ENCODE peak calls at places on chromosomes 12 and 14, in nine cellular contexts. One of them, this sample, is unnamed.

GRCh38 chr12:45369065-45369464 is 153.2 kb downstream of the ANO6 start:
- DNase-seq in BE2C: no peak
- DNase-seq in nephron progenitor cell: no peak
- DNase-seq in astrocyte of the spinal cord: peak
- DNase-seq in NCI-H1930: no peak
- DNase-seq in activated T-helper 9 cell treated with anti-CD3 and anti-CD28 coated beads, Interleukin-2, amount 50 U/mL, for 16 hours: no peak
- DNase-seq in COR-L47: no peak
- DNase-seq in PC-3: peak
- DNase-seq in GM19239: no peak
- DNase-seq in this sample: no peak

GRCh38 chr12:109624467-109624866 is 50.9 kb downstream of the MVK start:
- DNase-seq in BE2C: no peak
- DNase-seq in nephron progenitor cell: no peak
- DNase-seq in astrocyte of the spinal cord: no peak
- DNase-seq in NCI-H1930: no peak
- DNase-seq in activated T-helper 9 cell treated with anti-CD3 and anti-CD28 coated beads, Interleukin-2, amount 50 U/mL, for 16 hours: no peak
- DNase-seq in COR-L47: no peak
- DNase-seq in PC-3: peak
- DNase-seq in GM19239: no peak
- DNase-seq in this sample: no peak

GRCh38 chr14:88323520-88324199 is 591 bp upstream of the KCNK10 start:
- DNase-seq in BE2C: peak
- DNase-seq in nephron progenitor cell: peak
- DNase-seq in astrocyte of the spinal cord: no peak
- DNase-seq in NCI-H1930: peak
- DNase-seq in activated T-helper 9 cell treated with anti-CD3 and anti-CD28 coated beads, Interleukin-2, amount 50 U/mL, for 16 hours: no peak
- DNase-seq in COR-L47: peak
- DNase-seq in PC-3: no peak
- DNase-seq in GM19239: peak
- DNase-seq in this sample: no peak

GRCh38 chr12:55850893-55851292 is 8.2 kb upstream of the MMP19 start:
- DNase-seq in BE2C: no peak
- DNase-seq in nephron progenitor cell: no peak
- DNase-seq in astrocyte of the spinal cord: peak
- DNase-seq in NCI-H1930: no peak
- DNase-seq in activated T-helper 9 cell treated with anti-CD3 and anti-CD28 coated beads, Interleukin-2, amount 50 U/mL, for 16 hours: no peak
- DNase-seq in COR-L47: no peak
- DNase-seq in PC-3: no peak
- DNase-seq in GM19239: no peak
- DNase-seq in this sample: no peak

GRCh38 chr14:66380143-66380542 is 106.0 kb upstream of the CCDC196 start:
- DNase-seq in BE2C: no peak
- DNase-seq in nephron progenitor cell: no peak
- DNase-seq in astrocyte of the spinal cord: no peak
- DNase-seq in NCI-H1930: no peak
- DNase-seq in activated T-helper 9 cell treated with anti-CD3 and anti-CD28 coated beads, Interleukin-2, amount 50 U/mL, for 16 hours: no peak
- DNase-seq in COR-L47: peak
- DNase-seq in PC-3: no peak
- DNase-seq in GM19239: no peak
- DNase-seq in this sample: no peak

GRCh38 chr14:75831455-75831854 is 150.3 kb downstream of the TGFB3 start:
- DNase-seq in BE2C: no peak
- DNase-seq in nephron progenitor cell: no peak
- DNase-seq in astrocyte of the spinal cord: peak
- DNase-seq in NCI-H1930: peak
- DNase-seq in activated T-helper 9 cell treated with anti-CD3 and anti-CD28 coated beads, Interleukin-2, amount 50 U/mL, for 16 hours: peak
- DNase-seq in COR-L47: peak
- DNase-seq in PC-3: peak
- DNase-seq in GM19239: no peak
- DNase-seq in this sample: no peak

GRCh38 chr14:74508292-74508731 is 14.7 kb downstream of the ISCA2 start:
- DNase-seq in BE2C: peak
- DNase-seq in nephron progenitor cell: peak
- DNase-seq in astrocyte of the spinal cord: no peak
- DNase-seq in NCI-H1930: no peak
- DNase-seq in activated T-helper 9 cell treated with anti-CD3 and anti-CD28 coated beads, Interleukin-2, amount 50 U/mL, for 16 hours: no peak
- DNase-seq in COR-L47: peak
- DNase-seq in PC-3: peak
- DNase-seq in GM19239: no peak
- DNase-seq in this sample: peak

GRCh38 chr12:39883411-39883810 is 222.5 kb downstream of the SLC2A13 start:
- DNase-seq in BE2C: no peak
- DNase-seq in nephron progenitor cell: no peak
- DNase-seq in astrocyte of the spinal cord: no peak
- DNase-seq in NCI-H1930: no peak
- DNase-seq in activated T-helper 9 cell treated with anti-CD3 and anti-CD28 coated beads, Interleukin-2, amount 50 U/mL, for 16 hours: no peak
- DNase-seq in COR-L47: no peak
- DNase-seq in PC-3: no peak
- DNase-seq in GM19239: no peak
- DNase-seq in this sample: no peak

GRCh38 chr14:77988966-77989365 is 181.2 kb upstream of the NRXN3 start:
- DNase-seq in BE2C: no peak
- DNase-seq in nephron progenitor cell: no peak
- DNase-seq in astrocyte of the spinal cord: peak
- DNase-seq in NCI-H1930: no peak
- DNase-seq in activated T-helper 9 cell treated with anti-CD3 and anti-CD28 coated beads, Interleukin-2, amount 50 U/mL, for 16 hours: no peak
- DNase-seq in COR-L47: no peak
- DNase-seq in PC-3: peak
- DNase-seq in GM19239: no peak
- DNase-seq in this sample: no peak

GRCh38 chr14:100030441-100031153 is 34.6 kb upstream of the EVL start:
- DNase-seq in BE2C: no peak
- DNase-seq in nephron progenitor cell: no peak
- DNase-seq in astrocyte of the spinal cord: peak
- DNase-seq in NCI-H1930: no peak
- DNase-seq in activated T-helper 9 cell treated with anti-CD3 and anti-CD28 coated beads, Interleukin-2, amount 50 U/mL, for 16 hours: no peak
- DNase-seq in COR-L47: no peak
- DNase-seq in PC-3: peak
- DNase-seq in GM19239: no peak
- DNase-seq in this sample: no peak

GRCh38 chr14:103141117-103141796 is 18.0 kb downstream of the TNFAIP2 start:
- DNase-seq in BE2C: no peak
- DNase-seq in nephron progenitor cell: no peak
- DNase-seq in astrocyte of the spinal cord: no peak
- DNase-seq in NCI-H1930: no peak
- DNase-seq in activated T-helper 9 cell treated with anti-CD3 and anti-CD28 coated beads, Interleukin-2, amount 50 U/mL, for 16 hours: no peak
- DNase-seq in COR-L47: peak
- DNase-seq in PC-3: peak
- DNase-seq in GM19239: no peak
- DNase-seq in this sample: peak

GRCh38 chr12:124684496-124684895 is 117.1 kb upstream of the NCOR2 start:
- DNase-seq in BE2C: peak
- DNase-seq in nephron progenitor cell: no peak
- DNase-seq in astrocyte of the spinal cord: no peak
- DNase-seq in NCI-H1930: no peak
- DNase-seq in activated T-helper 9 cell treated with anti-CD3 and anti-CD28 coated beads, Interleukin-2, amount 50 U/mL, for 16 hours: no peak
- DNase-seq in COR-L47: no peak
- DNase-seq in PC-3: peak
- DNase-seq in GM19239: no peak
- DNase-seq in this sample: no peak

GRCh38 chr14:56423591-56423991 is 156.0 kb upstream of the TMEM260 start:
- DNase-seq in BE2C: no peak
- DNase-seq in nephron progenitor cell: no peak
- DNase-seq in astrocyte of the spinal cord: peak
- DNase-seq in NCI-H1930: no peak
- DNase-seq in activated T-helper 9 cell treated with anti-CD3 and anti-CD28 coated beads, Interleukin-2, amount 50 U/mL, for 16 hours: no peak
- DNase-seq in COR-L47: no peak
- DNase-seq in PC-3: no peak
- DNase-seq in GM19239: no peak
- DNase-seq in this sample: no peak

GRCh38 chr14:52015411-52016030 is 26.2 kb downstream of the RTRAF start:
- DNase-seq in BE2C: peak
- DNase-seq in nephron progenitor cell: peak
- DNase-seq in astrocyte of the spinal cord: peak
- DNase-seq in NCI-H1930: peak
- DNase-seq in activated T-helper 9 cell treated with anti-CD3 and anti-CD28 coated beads, Interleukin-2, amount 50 U/mL, for 16 hours: no peak
- DNase-seq in COR-L47: peak
- DNase-seq in PC-3: peak
- DNase-seq in GM19239: no peak
- DNase-seq in this sample: no peak

GRCh38 chr12:56880416-56881035 is 53.7 kb downstream of the SDR9C7 start:
- DNase-seq in BE2C: no peak
- DNase-seq in nephron progenitor cell: no peak
- DNase-seq in astrocyte of the spinal cord: no peak
- DNase-seq in NCI-H1930: no peak
- DNase-seq in activated T-helper 9 cell treated with anti-CD3 and anti-CD28 coated beads, Interleukin-2, amount 50 U/mL, for 16 hours: no peak
- DNase-seq in COR-L47: no peak
- DNase-seq in PC-3: no peak
- DNase-seq in GM19239: no peak
- DNase-seq in this sample: no peak

GRCh38 chr12:58139894-58140293 is 198.5 kb downstream of the ATP23 start:
- DNase-seq in BE2C: no peak
- DNase-seq in nephron progenitor cell: no peak
- DNase-seq in astrocyte of the spinal cord: no peak
- DNase-seq in NCI-H1930: no peak
- DNase-seq in activated T-helper 9 cell treated with anti-CD3 and anti-CD28 coated beads, Interleukin-2, amount 50 U/mL, for 16 hours: no peak
- DNase-seq in COR-L47: peak
- DNase-seq in PC-3: no peak
- DNase-seq in GM19239: no peak
- DNase-seq in this sample: no peak

GRCh38 chr12:121132601-121133481 is at the start of gene P2RX7:
- DNase-seq in BE2C: peak
- DNase-seq in nephron progenitor cell: peak
- DNase-seq in astrocyte of the spinal cord: peak
- DNase-seq in NCI-H1930: no peak
- DNase-seq in activated T-helper 9 cell treated with anti-CD3 and anti-CD28 coated beads, Interleukin-2, amount 50 U/mL, for 16 hours: peak
- DNase-seq in COR-L47: peak
- DNase-seq in PC-3: peak
- DNase-seq in GM19239: no peak
- DNase-seq in this sample: peak

GRCh38 chr12:40010899-40011774 is 94.7 kb downstream of the SLC2A13 start:
- DNase-seq in BE2C: peak
- DNase-seq in nephron progenitor cell: peak
- DNase-seq in astrocyte of the spinal cord: peak
- DNase-seq in NCI-H1930: peak
- DNase-seq in activated T-helper 9 cell treated with anti-CD3 and anti-CD28 coated beads, Interleukin-2, amount 50 U/mL, for 16 hours: peak
- DNase-seq in COR-L47: peak
- DNase-seq in PC-3: peak
- DNase-seq in GM19239: peak
- DNase-seq in this sample: no peak

GRCh38 chr12:118188690-118189371 is 52.9 kb downstream of the PEBP1 start:
- DNase-seq in BE2C: no peak
- DNase-seq in nephron progenitor cell: no peak
- DNase-seq in astrocyte of the spinal cord: peak
- DNase-seq in NCI-H1930: peak
- DNase-seq in activated T-helper 9 cell treated with anti-CD3 and anti-CD28 coated beads, Interleukin-2, amount 50 U/mL, for 16 hours: no peak
- DNase-seq in COR-L47: no peak
- DNase-seq in PC-3: no peak
- DNase-seq in GM19239: no peak
- DNase-seq in this sample: no peak

GRCh38 chr14:69752773-69753172 is 14.2 kb upstream of the SRSF5 start:
- DNase-seq in BE2C: no peak
- DNase-seq in nephron progenitor cell: no peak
- DNase-seq in astrocyte of the spinal cord: no peak
- DNase-seq in NCI-H1930: no peak
- DNase-seq in activated T-helper 9 cell treated with anti-CD3 and anti-CD28 coated beads, Interleukin-2, amount 50 U/mL, for 16 hours: no peak
- DNase-seq in COR-L47: no peak
- DNase-seq in PC-3: no peak
- DNase-seq in GM19239: no peak
- DNase-seq in this sample: no peak

GRCh38 chr14:21090194-21090939 is 8.1 kb downstream of the ZNF219 start:
- DNase-seq in BE2C: peak
- DNase-seq in nephron progenitor cell: peak
- DNase-seq in astrocyte of the spinal cord: no peak
- DNase-seq in NCI-H1930: no peak
- DNase-seq in activated T-helper 9 cell treated with anti-CD3 and anti-CD28 coated beads, Interleukin-2, amount 50 U/mL, for 16 hours: no peak
- DNase-seq in COR-L47: no peak
- DNase-seq in PC-3: no peak
- DNase-seq in GM19239: no peak
- DNase-seq in this sample: no peak

GRCh38 chr12:24848941-24849477 is 99.9 kb downstream of the BCAT1 start:
- DNase-seq in BE2C: no peak
- DNase-seq in nephron progenitor cell: no peak
- DNase-seq in astrocyte of the spinal cord: no peak
- DNase-seq in NCI-H1930: no peak
- DNase-seq in activated T-helper 9 cell treated with anti-CD3 and anti-CD28 coated beads, Interleukin-2, amount 50 U/mL, for 16 hours: no peak
- DNase-seq in COR-L47: no peak
- DNase-seq in PC-3: no peak
- DNase-seq in GM19239: no peak
- DNase-seq in this sample: no peak

GRCh38 chr14:88559852-88560251 is 3.0 kb upstream of the ZC3H14 start:
- DNase-seq in BE2C: no peak
- DNase-seq in nephron progenitor cell: no peak
- DNase-seq in astrocyte of the spinal cord: peak
- DNase-seq in NCI-H1930: no peak
- DNase-seq in activated T-helper 9 cell treated with anti-CD3 and anti-CD28 coated beads, Interleukin-2, amount 50 U/mL, for 16 hours: no peak
- DNase-seq in COR-L47: peak
- DNase-seq in PC-3: peak
- DNase-seq in GM19239: no peak
- DNase-seq in this sample: no peak

GRCh38 chr14:73167727-73168126 is 31.4 kb downstream of the PSEN1 start:
- DNase-seq in BE2C: no peak
- DNase-seq in nephron progenitor cell: no peak
- DNase-seq in astrocyte of the spinal cord: no peak
- DNase-seq in NCI-H1930: no peak
- DNase-seq in activated T-helper 9 cell treated with anti-CD3 and anti-CD28 coated beads, Interleukin-2, amount 50 U/mL, for 16 hours: no peak
- DNase-seq in COR-L47: no peak
- DNase-seq in PC-3: no peak
- DNase-seq in GM19239: no peak
- DNase-seq in this sample: no peak